ENCODE peak calls at places on chromosomes 4 and X, in five cellular contexts. Y is right lobe of liver, P is sigmoid colon, O is HCT116, U is HepG2. V is an unnamed sample.

GRCh38 chrX:35340451-35340850 is 397.9 kb downstream of the FAM47B start:
- DNase-seq in Y (no peak), P (no peak), O (no peak), U (no peak), V (no peak)

GRCh38 chr4:106627071-106627470 is 258.5 kb upstream of the GIMD1 start:
- DNase-seq in Y (no peak), P (no peak), O (no peak), U (no peak), V (no peak)

GRCh38 chr4:124202106-124202505 is 510.4 kb downstream of the ANKRD50 start:
- DNase-seq in Y (no peak), P (peak), O (no peak), U (no peak), V (peak)

GRCh38 chr4:84956014-84956413 is 10.5 kb downstream of the WDFY3 start:
- DNase-seq in Y (no peak), P (no peak), O (no peak), U (no peak), V (no peak)

GRCh38 chr4:17823871-17824669 is 13.3 kb downstream of the NCAPG start:
- DNase-seq in Y (no peak), P (no peak), O (no peak), U (no peak), V (no peak)

GRCh38 chr4:146398404-146398803 is 123.3 kb downstream of the SLC10A7 start:
- DNase-seq in Y (no peak), P (no peak), O (no peak), U (no peak), V (no peak)

GRCh38 chr4:95362906-95363578 is 185.7 kb downstream of the UNC5C start:
- DNase-seq in Y (no peak), P (no peak), O (peak), U (peak), V (no peak)

GRCh38 chr4:99816611-99817309 is at the start of gene DAPP1:
- DNase-seq in Y (peak), P (peak), O (no peak), U (no peak), V (peak)

GRCh38 chr4:48970471-48970921 is 15.6 kb upstream of the CWH43 start:
- DNase-seq in Y (no peak), P (no peak), O (peak), U (no peak), V (no peak)

GRCh38 chr4:14259926-14260325 is 632.4 kb upstream of the BOD1L1 start:
- DNase-seq in Y (no peak), P (no peak), O (no peak), U (no peak), V (no peak)

GRCh38 chr4:25928956-25929336 is 14.9 kb downstream of the SMIM20 start:
- DNase-seq in Y (no peak), P (no peak), O (no peak), U (no peak), V (no peak)

GRCh38 chr4:124863039-124863545 is 150.6 kb upstream of the ANKRD50 start:
- DNase-seq in Y (no peak), P (no peak), O (no peak), U (no peak), V (no peak)

GRCh38 chrX:107731831-107732502 is 43.6 kb downstream of the TSC22D3 start:
- DNase-seq in Y (peak), P (peak), O (peak), U (no peak), V (peak)

GRCh38 chr4:38273369-38273768 is 313.2 kb downstream of the PTTG2 start:
- DNase-seq in Y (no peak), P (no peak), O (no peak), U (no peak), V (no peak)

GRCh38 chr4:93199492-93199891 is 629.1 kb upstream of the ATOH1 start:
- DNase-seq in Y (no peak), P (no peak), O (peak), U (peak), V (no peak)

GRCh38 chrX:40158036-40158706 is 60.4 kb upstream of the BCOR start:
- DNase-seq in Y (peak), P (no peak), O (no peak), U (no peak), V (no peak)

GRCh38 chr4:182715548-182715947 is 201.6 kb downstream of the DCTD start:
- DNase-seq in Y (no peak), P (no peak), O (no peak), U (no peak), V (no peak)

GRCh38 chr4:73998040-73999011 is at the start of gene CXCL5:
- DNase-seq in Y (peak), P (no peak), O (no peak), U (no peak), V (peak)

GRCh38 chrX:77755561-77755960 is 30.5 kb downstream of the ATRX start:
- DNase-seq in Y (no peak), P (no peak), O (no peak), U (no peak), V (no peak)

GRCh38 chrX:103774070-103774642 is 2.5 kb upstream of the PLP1 start:
- DNase-seq in Y (no peak), P (no peak), O (peak), U (peak), V (no peak)

GRCh38 chr4:26787461-26788340 is 72.9 kb upstream of the STIM2 start:
- DNase-seq in Y (no peak), P (no peak), O (peak), U (peak), V (no peak)

GRCh38 chr4:122873752-122874151 is 47.1 kb downstream of the FGF2 start:
- DNase-seq in Y (no peak), P (no peak), O (no peak), U (no peak), V (no peak)

GRCh38 chr4:38654273-38654672 is 9.7 kb upstream of the KLF3 start:
- DNase-seq in Y (no peak), P (no peak), O (no peak), U (no peak), V (no peak)

GRCh38 chr4:30454504-30454903 is 265.7 kb upstream of the PCDH7 start:
- DNase-seq in Y (no peak), P (no peak), O (no peak), U (no peak), V (no peak)

GRCh38 chrX:114583646-114584433 is at the start of gene HTR2C:
- DNase-seq in Y (no peak), P (no peak), O (no peak), U (no peak), V (no peak)

GRCh38 chr4:150229538-150229937 is 151.3 kb downstream of the DCLK2 start:
- DNase-seq in Y (no peak), P (no peak), O (no peak), U (no peak), V (no peak)

GRCh38 chr4:1055721-1056590 is 44.5 kb downstream of the FGFRL1 start:
- DNase-seq in Y (peak), P (peak), O (no peak), U (no peak), V (no peak)

GRCh38 chrX:136755411-136755810 is 25.3 kb downstream of the ARHGEF6 start:
- DNase-seq in Y (no peak), P (no peak), O (no peak), U (no peak), V (no peak)

GRCh38 chr4:41751325-41752061 is 3.0 kb upstream of the PHOX2B start:
- DNase-seq in Y (no peak), P (no peak), O (no peak), U (no peak), V (no peak)

GRCh38 chr4:115249808-115250207 is 136.4 kb upstream of the NDST4 start:
- DNase-seq in Y (no peak), P (no peak), O (peak), U (no peak), V (no peak)

GRCh38 chrX:143121471-143121870 is 95.7 kb downstream of the SPANXN4 start:
- DNase-seq in Y (no peak), P (no peak), O (no peak), U (no peak), V (no peak)

GRCh38 chrX:123713841-123714240 is 19.0 kb downstream of the THOC2 start:
- DNase-seq in Y (no peak), P (no peak), O (no peak), U (no peak), V (no peak)

GRCh38 chr4:101258782-101259353 is 88.5 kb downstream of the PPP3CA start:
- DNase-seq in Y (no peak), P (no peak), O (no peak), U (no peak), V (no peak)

GRCh38 chrX:77398341-77398740 is 48.8 kb upstream of the FGF16 start:
- DNase-seq in Y (no peak), P (no peak), O (no peak), U (no peak), V (no peak)

DNA sequence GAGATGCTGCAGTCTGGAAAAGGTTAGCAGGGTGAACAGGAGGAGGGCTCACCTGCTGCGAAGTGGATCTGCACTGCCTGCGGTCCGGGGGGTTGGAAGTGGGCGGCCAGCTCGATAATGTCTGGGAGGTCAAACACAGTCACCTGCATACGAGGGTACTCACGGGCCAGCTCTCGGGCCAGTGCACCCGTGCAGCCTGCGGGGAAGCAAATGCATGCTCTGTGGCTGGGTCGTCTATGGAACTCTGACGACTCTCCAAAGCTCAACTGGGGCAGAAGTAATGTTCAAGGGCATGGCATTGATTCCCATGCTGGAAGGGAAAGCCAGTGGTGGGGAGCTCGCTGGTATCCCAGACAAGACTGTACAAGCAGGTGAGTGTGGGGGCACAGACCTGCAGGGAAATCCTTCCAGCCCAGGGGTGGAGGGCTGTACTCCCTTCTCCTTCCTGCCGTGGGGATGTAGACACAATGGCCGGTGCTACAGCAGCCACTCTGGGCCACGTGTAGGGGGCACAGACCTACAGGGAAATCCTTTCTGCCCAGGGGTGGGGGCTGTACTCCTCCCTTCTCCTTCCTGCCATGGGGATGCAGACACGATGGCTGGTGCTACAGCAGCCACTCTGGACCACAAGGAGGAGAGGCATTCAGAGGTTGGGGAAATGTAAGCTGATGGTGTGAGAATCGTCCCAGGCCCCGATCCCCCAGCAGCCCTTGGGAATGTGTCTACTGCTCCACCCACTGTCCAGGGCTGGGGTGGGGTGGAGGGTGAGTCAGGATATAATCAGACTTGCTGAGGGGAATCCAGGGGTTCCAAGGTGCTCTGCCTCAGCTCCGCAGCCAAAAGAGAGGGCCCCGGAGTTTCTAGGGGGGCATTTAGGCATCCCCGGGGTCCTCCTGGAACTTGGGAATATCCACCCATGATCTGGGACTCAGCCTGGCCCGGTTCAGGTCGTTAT is 26.3 kb upstream of the SLC25A6 start:
- DNase-seq in Y (no peak), P (peak), O (no peak), U (no peak), V (no peak)
- H3K4me3 ChIP-seq in Y (no peak), P (no peak), O (no peak), U (no peak), V (no peak)

GRCh38 chr4:55727746-55728145 is 91.6 kb upstream of the NMU start:
- DNase-seq in Y (no peak), P (no peak), O (no peak), U (no peak), V (no peak)

GRCh38 chr4:55732864-55733263 is 86.7 kb upstream of the EXOC1L start:
- DNase-seq in Y (no peak), P (no peak), O (no peak), U (no peak), V (no peak)

GRCh38 chr4:55733874-55734437 is 85.6 kb upstream of the EXOC1L start:
- DNase-seq in Y (no peak), P (no peak), O (peak), U (peak), V (peak)

GRCh38 chr4:55730143-55730931 is 89.3 kb upstream of the EXOC1L start:
- DNase-seq in Y (no peak), P (no peak), O (no peak), U (no peak), V (no peak)

DNA sequence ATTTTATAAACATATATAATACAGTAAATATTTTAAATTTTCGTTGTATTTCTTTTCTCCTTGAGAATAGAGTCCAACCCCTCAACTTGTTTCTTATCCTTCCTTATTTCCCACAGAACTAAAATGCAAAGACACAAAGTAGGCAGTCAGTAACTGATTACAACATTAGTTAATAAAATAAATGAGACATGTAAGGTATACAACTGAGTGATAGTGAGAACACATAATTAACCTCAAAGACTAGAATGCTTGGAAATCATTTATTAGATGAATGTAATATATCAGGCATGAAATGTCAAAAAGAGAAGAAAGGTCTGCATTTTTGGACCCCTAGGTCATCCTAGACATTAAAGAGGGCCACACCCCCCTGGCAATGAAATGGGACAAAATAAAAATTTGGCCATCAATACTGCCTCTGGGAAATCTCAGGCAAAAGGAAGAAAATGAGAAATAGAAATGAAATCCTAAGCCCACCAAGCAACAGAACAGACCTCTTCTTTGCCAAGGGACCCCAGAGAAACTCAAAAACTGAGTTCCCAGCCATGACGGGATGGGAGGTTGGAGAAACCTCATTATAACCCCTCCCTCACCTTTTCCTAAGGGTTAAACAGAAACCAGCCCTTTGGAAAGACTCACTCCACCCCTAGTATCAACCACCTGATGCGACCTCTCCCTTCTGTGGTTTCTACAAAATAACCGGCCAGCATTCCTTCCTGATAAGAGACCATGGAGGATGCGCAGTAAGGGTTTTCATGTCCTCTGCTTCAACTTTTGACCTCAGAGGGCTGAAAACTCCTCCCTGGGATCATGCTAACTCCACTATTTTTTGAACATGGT is 90.1 kb upstream of the EXOC1L start:
- DNase-seq in Y (no peak), P (no peak), O (no peak), U (peak), V (no peak)
- TF ChIP-seq POLR2A in Y (no peak), P (no peak), O (no peak), U (no peak), V (no peak)

GRCh38 chr4:2059726-2060577 is 825 bp downstream of the NAT8L start:
- DNase-seq in Y (peak), P (no peak), O (no peak), U (no peak), V (no peak)
- H3K4me3 ChIP-seq in Y (no peak), P (no peak), O (peak), U (peak), V (peak)

DNA sequence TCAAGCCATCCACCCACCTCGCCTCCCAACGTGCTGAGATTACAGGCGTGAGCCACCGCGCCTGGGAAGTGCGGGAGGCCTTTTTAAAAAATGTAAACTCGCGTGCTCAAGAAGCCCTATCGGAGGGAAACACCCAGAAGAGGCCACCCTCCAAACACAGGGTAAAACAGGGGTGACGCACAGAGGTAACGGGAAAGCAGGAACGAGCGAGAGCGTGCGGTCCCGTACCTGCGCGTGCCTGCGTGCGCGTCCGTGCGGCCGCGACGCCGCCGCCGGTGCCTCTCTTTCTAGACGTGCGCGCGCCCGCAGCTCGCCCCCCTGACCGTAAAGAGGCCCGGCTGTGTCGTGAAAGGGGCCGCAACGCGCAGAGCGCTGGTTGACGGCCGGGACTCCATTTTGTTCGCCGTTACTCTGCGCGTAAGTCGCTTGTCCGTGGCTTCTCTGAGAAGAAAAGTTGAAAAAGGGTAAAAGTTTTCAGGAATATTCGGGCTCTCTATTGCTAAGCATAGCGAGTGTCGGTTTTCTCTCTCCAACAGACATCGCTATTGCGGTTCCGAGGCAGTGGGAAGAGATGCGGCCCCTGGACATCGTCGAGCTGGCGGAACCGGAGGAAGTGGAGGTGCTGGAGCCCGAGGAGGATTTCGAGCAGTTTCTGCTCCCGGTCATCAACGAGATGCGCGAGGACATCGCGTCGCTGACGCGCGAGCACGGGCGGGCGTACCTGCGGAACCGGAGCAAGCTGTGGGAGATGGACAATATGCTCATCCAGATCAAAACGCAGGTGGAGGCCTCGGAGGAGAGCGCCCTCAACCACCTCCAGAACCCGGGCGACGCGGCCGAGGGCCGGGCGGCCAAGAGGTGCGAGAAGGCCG is at the start of gene MRFAP1:
- DNase-seq in Y (peak), P (peak), O (peak), U (peak), V (peak)
- TF ChIP-seq POLR2A in Y (no peak), P (peak), O (peak), U (peak), V (no peak)

DNA sequence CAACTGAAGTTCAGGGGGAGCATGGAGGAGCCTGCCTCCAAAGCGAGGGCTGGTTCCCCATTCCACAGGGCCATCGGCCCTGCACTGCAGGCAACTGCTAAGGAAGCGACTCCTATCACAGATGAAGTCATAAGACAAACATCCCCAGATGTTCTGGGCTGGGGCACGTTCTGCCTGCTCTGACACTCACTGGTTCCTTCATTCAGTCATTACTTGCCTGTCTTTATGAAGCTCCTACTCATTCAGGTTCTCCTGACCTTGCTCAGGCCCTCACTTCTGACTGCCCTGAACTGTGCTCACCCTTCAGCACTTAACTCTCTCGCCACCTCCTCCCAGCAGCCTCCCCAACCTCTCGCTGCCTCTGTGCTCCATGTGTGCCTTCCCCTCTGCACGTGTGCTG is 2.5 kb upstream of the SLC2A9 start:
- DNase-seq in Y (no peak), P (peak), O (no peak), U (no peak), V (peak)
- H3K4me3 ChIP-seq in Y (no peak), P (no peak), O (no peak), U (no peak), V (no peak)

V was measured in lower leg skin.